ENCODE peak calls at places on chromosome 7, in four cellular contexts. One of them, this sample, is unnamed.

GRCh38 chr7:37068902-37069301 is 344.6 kb upstream of the AOAH start:
- DNase-seq in Caki2: no peak
- DNase-seq in anterior cingulate cortex: no peak
- DNase-seq in nephron progenitor cell: no peak
- DNase-seq in this sample: no peak

GRCh38 chr7:47580175-47580701 is 1.7 kb downstream of the TNS3 start:
- DNase-seq in Caki2: no peak
- DNase-seq in anterior cingulate cortex: no peak
- DNase-seq in nephron progenitor cell: no peak
- DNase-seq in this sample: no peak

GRCh38 chr7:30434140-30434799 is 44.3 kb downstream of the NOD1 start:
- DNase-seq in Caki2: no peak
- DNase-seq in anterior cingulate cortex: no peak
- DNase-seq in nephron progenitor cell: no peak
- DNase-seq in this sample: peak; percentile 64

GRCh38 chr7:149147730-149148653 is 739 bp downstream of the ZNF398 start:
- DNase-seq in Caki2: peak; percentile 52
- DNase-seq in anterior cingulate cortex: peak; percentile 54
- DNase-seq in nephron progenitor cell: peak; percentile 72
- DNase-seq in this sample: peak; percentile 92

GRCh38 chr7:112619343-112619742 is 138.6 kb downstream of the LSMEM1 start:
- DNase-seq in Caki2: no peak
- DNase-seq in anterior cingulate cortex: no peak
- DNase-seq in nephron progenitor cell: no peak
- DNase-seq in this sample: no peak

GRCh38 chr7:141074162-141074989 is 512 bp downstream of the TMEM178B start:
- DNase-seq in Caki2: peak; percentile 60
- DNase-seq in anterior cingulate cortex: no peak
- DNase-seq in nephron progenitor cell: peak; percentile 53
- DNase-seq in this sample: no peak

GRCh38 chr7:43248961-43249807 is 136.7 kb downstream of the HECW1 start:
- DNase-seq in Caki2: peak; percentile 86
- DNase-seq in anterior cingulate cortex: peak; percentile 16
- DNase-seq in nephron progenitor cell: no peak
- DNase-seq in this sample: no peak

GRCh38 chr7:7702826-7703225 is 15.6 kb downstream of the RPA3 start:
- DNase-seq in Caki2: no peak
- DNase-seq in anterior cingulate cortex: no peak
- DNase-seq in nephron progenitor cell: no peak
- DNase-seq in this sample: no peak

GRCh38 chr7:54904986-54905385 is 113.8 kb upstream of the EGFR start:
- DNase-seq in Caki2: no peak
- DNase-seq in anterior cingulate cortex: no peak
- DNase-seq in nephron progenitor cell: no peak
- DNase-seq in this sample: no peak

GRCh38 chr7:51472873-51473272 is 156.3 kb upstream of the COBL start:
- DNase-seq in Caki2: no peak
- DNase-seq in anterior cingulate cortex: no peak
- DNase-seq in nephron progenitor cell: no peak
- DNase-seq in this sample: no peak

GRCh38 chr7:63028376-63029206 is 970.1 kb upstream of the ZNF722 start:
- DNase-seq in Caki2: no peak
- DNase-seq in anterior cingulate cortex: no peak
- DNase-seq in nephron progenitor cell: no peak
- DNase-seq in this sample: peak; percentile 78

GRCh38 chr7:38309555-38309954 is 36.1 kb upstream of the TARP start:
- DNase-seq in Caki2: no peak
- DNase-seq in anterior cingulate cortex: no peak
- DNase-seq in nephron progenitor cell: no peak
- DNase-seq in this sample: no peak

GRCh38 chr7:28017372-28017771 is 163.2 kb downstream of the JAZF1 start:
- DNase-seq in Caki2: peak; percentile 38
- DNase-seq in anterior cingulate cortex: no peak
- DNase-seq in nephron progenitor cell: no peak
- DNase-seq in this sample: no peak

GRCh38 chr7:128211626-128212025 is 29.5 kb upstream of the LEP start:
- DNase-seq in Caki2: no peak
- DNase-seq in anterior cingulate cortex: no peak
- DNase-seq in nephron progenitor cell: no peak
- DNase-seq in this sample: peak; percentile 30

GRCh38 chr7:64113981-64114380 is 68.7 kb downstream of the ZNF727 start:
- DNase-seq in Caki2: no peak
- DNase-seq in anterior cingulate cortex: no peak
- DNase-seq in nephron progenitor cell: no peak
- DNase-seq in this sample: peak; percentile 79

GRCh38 chr7:134946260-134946659 is 40.0 kb upstream of the AGBL3 start:
- DNase-seq in Caki2: no peak
- DNase-seq in anterior cingulate cortex: no peak
- DNase-seq in nephron progenitor cell: no peak
- DNase-seq in this sample: no peak

GRCh38 chr7:32676249-32676941 is 181.1 kb downstream of the AVL9 start:
- DNase-seq in Caki2: no peak
- DNase-seq in anterior cingulate cortex: no peak
- DNase-seq in nephron progenitor cell: no peak
- DNase-seq in this sample: no peak

GRCh38 chr7:140176271-140176701 is 497 bp downstream of the KDM7A start:
- DNase-seq in Caki2: no peak
- DNase-seq in anterior cingulate cortex: no peak
- DNase-seq in nephron progenitor cell: peak; percentile 43
- DNase-seq in this sample: no peak

GRCh38 chr7:155201325-155202087 is 96.2 kb upstream of the INSIG1 start:
- DNase-seq in Caki2: no peak
- DNase-seq in anterior cingulate cortex: no peak
- DNase-seq in nephron progenitor cell: no peak
- DNase-seq in this sample: peak; percentile 75

GRCh38 chr7:47383064-47383463 is 198.8 kb downstream of the TNS3 start:
- DNase-seq in Caki2: no peak
- DNase-seq in anterior cingulate cortex: no peak
- DNase-seq in nephron progenitor cell: no peak
- DNase-seq in this sample: no peak

GRCh38 chr7:1825877-1826741 is 156.0 kb downstream of the ELFN1 start:
- DNase-seq in Caki2: no peak
- DNase-seq in anterior cingulate cortex: peak; percentile 47
- DNase-seq in nephron progenitor cell: no peak
- DNase-seq in this sample: peak; percentile 71

GRCh38 chr7:112868609-112869008 is 78.4 kb upstream of the TMEM168 start:
- DNase-seq in Caki2: no peak
- DNase-seq in anterior cingulate cortex: no peak
- DNase-seq in nephron progenitor cell: no peak
- DNase-seq in this sample: no peak

GRCh38 chr7:121023683-121024507 is 35.4 kb downstream of the CPED1 start:
- DNase-seq in Caki2: no peak
- DNase-seq in anterior cingulate cortex: no peak
- DNase-seq in nephron progenitor cell: no peak
- DNase-seq in this sample: no peak

GRCh38 chr7:821688-822087 is 10.6 kb upstream of the SUN1 start:
- DNase-seq in Caki2: no peak
- DNase-seq in anterior cingulate cortex: no peak
- DNase-seq in nephron progenitor cell: no peak
- DNase-seq in this sample: no peak

GRCh38 chr7:8135417-8135816 is 126.5 kb downstream of the ICA1 start:
- DNase-seq in Caki2: no peak
- DNase-seq in anterior cingulate cortex: no peak
- DNase-seq in nephron progenitor cell: no peak
- DNase-seq in this sample: no peak

GRCh38 chr7:21023841-21024502 is 237.3 kb upstream of the SP8 start:
- DNase-seq in Caki2: no peak
- DNase-seq in anterior cingulate cortex: no peak
- DNase-seq in nephron progenitor cell: no peak
- DNase-seq in this sample: no peak

GRCh38 chr7:92916751-92917369 is 80.5 kb upstream of the CDK6 start:
- DNase-seq in Caki2: peak; percentile 95
- DNase-seq in anterior cingulate cortex: no peak
- DNase-seq in nephron progenitor cell: no peak
- DNase-seq in this sample: no peak

GRCh38 chr7:43022008-43022407 is 89.8 kb downstream of the MRPL32 start:
- DNase-seq in Caki2: no peak
- DNase-seq in anterior cingulate cortex: no peak
- DNase-seq in nephron progenitor cell: no peak
- DNase-seq in this sample: no peak

GRCh38 chr7:107874605-107875446 is 16.2 kb upstream of the DLD start:
- DNase-seq in Caki2: peak; percentile 40
- DNase-seq in anterior cingulate cortex: no peak
- DNase-seq in nephron progenitor cell: peak; percentile 38
- DNase-seq in this sample: no peak